ENCODE peak calls at places on chromosome 5, in four cellular contexts. D is K562, T is GM12878, Z is HepG2. P is an unnamed sample.

GRCh38 chr5:17075196-17075595 is 139.1 kb upstream of the MYO10 start:
- DNase-seq in D (no peak), T (no peak), Z (no peak), P (no peak)

GRCh38 chr5:111463304-111463703 is 49.0 kb downstream of the STARD4 start:
- DNase-seq in D (no peak), T (no peak), Z (no peak), P (no peak)

GRCh38 chr5:37850128-37850865 is 10.5 kb upstream of the GDNF start:
- DNase-seq in D (no peak), T (no peak), Z (no peak), P (no peak)

GRCh38 chr5:10338996-10339903 is 14.2 kb upstream of the MARCHF6 start:
- DNase-seq in D (no peak), T (no peak), Z (no peak), P (peak)

GRCh38 chr5:146205499-146206202 is 2.2 kb downstream of the RBM27 start:
- DNase-seq in D (no peak), T (no peak), Z (no peak), P (no peak)

GRCh38 chr5:79956173-79956670 is 34.8 kb downstream of the MTX3 start:
- DNase-seq in D (no peak), T (no peak), Z (no peak), P (no peak)

GRCh38 chr5:167723254-167723871 is 568.1 kb upstream of the WWC1 start:
- DNase-seq in D (peak), T (peak), Z (peak), P (peak)

GRCh38 chr5:142828797-142829535 is 58.8 kb downstream of the ARHGAP26 start:
- DNase-seq in D (no peak), T (no peak), Z (no peak), P (no peak)

GRCh38 chr5:158967566-158967965 is 132.2 kb downstream of the EBF1 start:
- DNase-seq in D (no peak), T (no peak), Z (no peak), P (no peak)

GRCh38 chr5:103428411-103428871 is 134.1 kb downstream of the NUDT12 start:
- DNase-seq in D (no peak), T (no peak), Z (peak), P (no peak)

GRCh38 chr5:102747386-102748166 is 7.5 kb upstream of the PAM start:
- DNase-seq in D (no peak), T (no peak), Z (no peak), P (no peak)

GRCh38 chr5:61051267-61051666 is 106.3 kb downstream of the NDUFAF2 start:
- DNase-seq in D (no peak), T (no peak), Z (peak), P (no peak)

GRCh38 chr5:139105621-139106071 is 92.5 kb downstream of the SIL1 start:
- DNase-seq in D (no peak), T (no peak), Z (no peak), P (peak)

GRCh38 chr5:107937710-107938355 is 267.1 kb upstream of the EFNA5 start:
- DNase-seq in D (no peak), T (no peak), Z (peak), P (no peak)

GRCh38 chr5:66407739-66408138 is 188.5 kb upstream of the MAST4 start:
- DNase-seq in D (no peak), T (no peak), Z (no peak), P (no peak)

GRCh38 chr5:134580001-134580460 is 52.6 kb downstream of the SAR1B start:
- DNase-seq in D (no peak), T (no peak), Z (no peak), P (no peak)

GRCh38 chr5:91212336-91213092 is 170.6 kb downstream of the ARRDC3 start:
- DNase-seq in D (no peak), T (no peak), Z (no peak), P (no peak)

GRCh38 chr5:77843570-77844407 is 67.7 kb upstream of the TBCA start:
- DNase-seq in D (no peak), T (no peak), Z (no peak), P (peak)

GRCh38 chr5:135451581-135452360 is at the start of gene TIFAB:
- DNase-seq in D (no peak), T (no peak), Z (no peak), P (no peak)

GRCh38 chr5:158513490-158514301 is 586.0 kb downstream of the EBF1 start:
- DNase-seq in D (no peak), T (no peak), Z (no peak), P (no peak)

GRCh38 chr5:144028644-144029043 is 141.8 kb downstream of the YIPF5 start:
- DNase-seq in D (no peak), T (no peak), Z (no peak), P (no peak)

GRCh38 chr5:10209004-10209403 is 40.7 kb downstream of the ATPSCKMT start:
- DNase-seq in D (no peak), T (no peak), Z (no peak), P (no peak)

GRCh38 chr5:92337772-92338234 is 954.7 kb upstream of the ARRDC3 start:
- DNase-seq in D (no peak), T (no peak), Z (no peak), P (no peak)

GRCh38 chr5:115402822-115403577 is 106.5 kb upstream of the CCDC112 start:
- DNase-seq in D (no peak), T (no peak), Z (no peak), P (no peak)

GRCh38 chr5:178115835-178116405 is 2.6 kb downstream of the N4BP3 start:
- DNase-seq in D (peak), T (no peak), Z (no peak), P (peak)

GRCh38 chr5:113179156-113179555 is 202.6 kb downstream of the DCP2 start:
- DNase-seq in D (no peak), T (no peak), Z (no peak), P (no peak)

GRCh38 chr5:17180957-17181723 is 36.3 kb upstream of the BASP1 start:
- DNase-seq in D (no peak), T (no peak), Z (peak), P (no peak)

GRCh38 chr5:112146323-112146848 is 272.7 kb downstream of the EPB41L4A start:
- DNase-seq in D (no peak), T (peak), Z (no peak), P (no peak)

GRCh38 chr5:142432369-142432863 is 107.6 kb upstream of the SPRY4 start:
- DNase-seq in D (no peak), T (no peak), Z (no peak), P (no peak)

GRCh38 chr5:158877124-158877581 is 222.6 kb downstream of the EBF1 start:
- DNase-seq in D (no peak), T (no peak), Z (no peak), P (no peak)

DNA sequence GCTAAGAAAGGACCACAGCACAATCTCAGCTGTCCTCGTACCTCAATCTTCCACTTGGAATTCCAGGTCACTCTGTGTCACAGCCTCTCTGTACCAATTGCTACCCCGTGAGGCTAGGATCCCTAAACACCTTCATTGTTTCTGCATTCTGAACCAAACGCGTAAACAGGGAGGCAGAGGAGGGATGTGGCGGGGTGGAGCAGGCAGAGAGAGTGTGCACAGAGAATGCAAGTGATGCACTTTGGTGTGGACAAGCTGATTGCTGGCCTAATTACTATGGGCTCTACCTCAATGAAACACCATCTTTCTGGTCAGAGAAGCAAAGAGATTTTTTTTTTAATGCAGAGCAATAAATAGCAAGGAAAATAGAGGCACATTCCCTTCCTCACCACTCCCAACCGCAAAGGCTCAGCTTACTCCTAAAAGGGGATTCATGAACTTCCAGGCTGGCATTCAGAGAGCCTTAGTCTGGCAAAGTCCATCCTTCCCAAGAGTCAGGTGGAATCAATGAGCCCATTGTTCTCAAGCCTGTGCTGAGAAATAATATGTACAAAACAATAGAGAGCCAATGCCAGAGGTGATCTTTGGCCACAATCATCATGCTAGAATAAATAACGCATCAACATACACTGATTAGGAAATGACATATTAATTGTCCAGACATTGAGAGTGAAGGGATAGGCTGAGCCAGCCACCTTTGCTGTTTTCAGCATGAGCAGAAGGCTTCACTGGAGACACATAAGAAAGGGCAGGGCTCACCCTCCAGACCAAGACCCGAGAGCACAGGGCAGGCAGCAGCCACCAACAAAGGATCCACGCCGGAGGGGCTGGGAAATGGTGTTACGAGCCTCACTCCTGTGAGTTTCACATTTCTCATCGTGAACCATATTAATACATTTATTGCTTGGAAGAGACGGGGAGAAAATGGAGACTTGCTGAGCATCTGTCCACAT is 278.8 kb downstream of the ENC1 start:
- DNase-seq in D (no peak), T (no peak), Z (peak), P (no peak)
- TF ChIP-seq USF2 in D (no peak), T (no peak), Z (no peak), P (no peak)

DNA sequence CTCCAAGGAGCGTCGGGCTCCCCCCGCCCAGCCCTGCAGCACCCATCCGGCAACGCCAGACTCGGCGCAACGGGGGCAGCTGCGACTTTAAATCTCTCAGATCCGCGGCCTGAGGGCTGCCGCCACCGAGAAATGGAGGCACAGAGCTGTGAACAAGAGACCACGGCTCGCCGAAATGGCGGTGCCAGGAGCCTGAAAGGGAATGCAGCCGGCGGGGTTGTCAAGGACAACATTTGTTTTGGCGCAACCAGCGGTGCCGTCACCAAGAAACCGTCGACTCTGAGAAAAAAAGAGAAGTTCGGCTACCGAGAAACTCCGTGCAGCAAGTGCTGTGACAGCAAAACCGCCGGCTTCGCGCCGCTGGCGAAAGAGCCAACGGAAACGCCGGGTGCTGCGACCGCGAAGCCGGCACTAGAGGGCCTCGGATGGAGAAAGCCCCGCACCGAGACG is 2.1 kb upstream of the ANXA2R start:
- DNase-seq in D (peak), T (no peak), Z (peak), P (peak)
- TF ChIP-seq ATF2 in D (no peak), T (peak), Z (no peak), P (no peak)

GRCh38 chr5:81945867-81946266 is 26.0 kb upstream of the ATG10 start:
- DNase-seq in D (peak), T (no peak), Z (no peak), P (no peak)

GRCh38 chr5:81950996-81951395 is 20.8 kb upstream of the ATG10 start:
- DNase-seq in D (no peak), T (no peak), Z (no peak), P (no peak)

GRCh38 chr5:81949479-81949878 is 22.3 kb upstream of the ATG10 start:
- DNase-seq in D (no peak), T (no peak), Z (no peak), P (no peak)

GRCh38 chr5:81942746-81943145 is 29.1 kb upstream of the ATG10 start:
- DNase-seq in D (no peak), T (no peak), Z (no peak), P (no peak)

DNA sequence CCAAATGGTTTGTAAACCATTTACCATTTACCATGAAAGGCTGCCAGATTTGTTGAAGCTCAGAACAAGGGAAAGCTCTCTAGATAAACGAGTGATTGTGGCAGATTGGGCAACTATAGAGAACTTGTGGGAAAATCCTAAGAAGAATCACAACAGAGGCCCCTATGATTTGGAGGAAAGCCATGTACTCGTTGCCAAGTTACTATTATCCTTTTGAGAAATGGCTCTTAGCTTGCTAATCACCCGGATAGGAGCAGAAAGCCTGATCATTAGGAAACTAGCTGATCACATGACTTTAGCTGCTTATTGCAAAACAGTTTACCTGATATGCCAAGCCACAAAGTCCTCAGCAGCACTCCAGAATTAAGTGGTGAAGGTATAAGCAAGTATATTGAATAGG is 23.5 kb upstream of the ATG10 start:
- DNase-seq in D (no peak), T (no peak), Z (no peak), P (no peak)
- TF ChIP-seq CREM in D (no peak), T (no peak), Z (no peak), P (no peak)

DNA sequence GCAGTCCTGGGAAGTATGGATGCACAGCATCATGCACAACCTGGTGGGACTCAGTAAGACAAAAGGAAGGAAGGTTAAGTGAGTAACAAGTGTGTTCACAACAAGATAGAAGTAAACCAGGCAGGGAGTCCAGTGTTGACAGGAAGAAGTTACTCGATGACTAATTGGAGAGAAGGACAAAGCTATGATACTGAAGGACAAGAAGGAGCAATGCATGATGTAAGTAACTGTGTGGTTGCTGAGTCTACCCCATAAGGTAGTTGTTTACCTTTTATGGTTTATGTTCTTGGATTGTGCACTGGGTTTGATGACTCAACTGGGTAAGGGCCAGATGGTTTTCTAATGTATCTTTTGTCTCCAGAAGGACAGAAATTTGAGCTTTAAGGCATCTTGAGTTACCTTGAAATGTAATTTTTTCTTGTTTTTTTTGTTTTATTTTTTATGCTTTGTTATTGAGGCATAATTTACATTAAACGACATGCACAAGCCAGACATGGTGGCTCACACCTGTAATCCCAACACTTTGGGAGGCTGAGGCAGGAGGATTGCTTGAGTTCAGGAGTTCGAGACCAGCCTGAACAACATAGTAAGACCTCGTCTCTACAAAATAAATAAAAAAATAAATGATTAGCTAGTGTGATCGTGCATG is 89.2 kb upstream of the CAST start:
- DNase-seq in D (no peak), T (no peak), Z (no peak), P (no peak)
- TF ChIP-seq USF2 in D (no peak), T (no peak), Z (no peak), P (no peak)